ENCODE peak calls at places on chromosomes 11 and 22, in seven cellular contexts. O is esophagus squamous epithelium, D is prostate gland, M is GM23338, L is MCF 10A, K is foreskin fibroblast, P is neural crest cell. B is an unnamed sample.

GRCh38 chr11:2458321-2458720 is 13.5 kb downstream of the KCNQ1 start:
- DNase-seq in O (no peak), D (no peak), M (no peak), L (no peak), K (no peak), P (no peak), B (no peak)

GRCh38 chr11:77512092-77512491 is 38.2 kb upstream of the PAK1 start:
- DNase-seq in O (no peak), D (no peak), M (no peak), L (no peak), K (no peak), P (no peak), B (no peak)

GRCh38 chr22:26416670-26417270 is 12.3 kb upstream of the ASPHD2 start:
- DNase-seq in O (no peak), D (peak; percentile 69), M (peak; percentile 83), L (peak; percentile 78), K (peak; percentile 57), P (no peak), B (peak; percentile 68)

GRCh38 chr11:87361891-87362290 is 324.2 kb downstream of the TMEM135 start:
- DNase-seq in O (no peak), D (no peak), M (no peak), L (no peak), K (no peak), P (no peak), B (no peak)

GRCh38 chr11:45926001-45926401 is 3.5 kb downstream of the LARGE2 start:
- DNase-seq in O (no peak), D (no peak), M (no peak), L (no peak), K (no peak), P (no peak), B (no peak)

GRCh38 chr11:102120437-102120935 is 10.2 kb downstream of the YAP1 start:
- DNase-seq in O (no peak), D (no peak), M (peak; percentile 40), L (peak; percentile 39), K (peak; percentile 47), P (no peak), B (peak; percentile 56)

GRCh38 chr11:103069367-103069766 is 22.6 kb downstream of the DCUN1D5 start:
- DNase-seq in O (no peak), D (no peak), M (no peak), L (no peak), K (no peak), P (no peak), B (no peak)

GRCh38 chr11:88051386-88051785 is 123.9 kb downstream of the RAB38 start:
- DNase-seq in O (no peak), D (no peak), M (no peak), L (peak; percentile 66), K (peak; percentile 24), P (no peak), B (no peak)

GRCh38 chr22:19287889-19288288 is 3.6 kb downstream of the CLTCL1 start:
- DNase-seq in O (no peak), D (no peak), M (no peak), L (peak; percentile 55), K (peak; percentile 64), P (no peak), B (peak; percentile 75)

GRCh38 chr11:47495856-47496217 is 46.9 kb upstream of the RAPSN start:
- DNase-seq in O (no peak), D (no peak), M (no peak), L (no peak), K (no peak), P (no peak), B (no peak)

GRCh38 chr22:37604074-37604473 is 4.6 kb upstream of the GGA1 start:
- DNase-seq in O (no peak), D (no peak), M (no peak), L (no peak), K (no peak), P (no peak), B (no peak)
- TF ChIP-seq CTCF in O (no peak), D (no peak), M (no peak), L (no peak), K (no peak), P (no peak), B (no peak)

GRCh38 chr11:18650859-18651557 is 16.9 kb upstream of the SPTY2D1 start:
- DNase-seq in O (no peak), D (peak; percentile 11), M (peak; percentile 94), L (peak; percentile 71), K (peak; percentile 41), P (peak; percentile 25), B (peak; percentile 40)
- TF ChIP-seq CTCF in O (peak; percentile 75), D (no peak), M (peak; percentile 91), L (peak; percentile 40), K (peak; percentile 72), P (peak; percentile 65), B (peak; percentile 83)

DNA sequence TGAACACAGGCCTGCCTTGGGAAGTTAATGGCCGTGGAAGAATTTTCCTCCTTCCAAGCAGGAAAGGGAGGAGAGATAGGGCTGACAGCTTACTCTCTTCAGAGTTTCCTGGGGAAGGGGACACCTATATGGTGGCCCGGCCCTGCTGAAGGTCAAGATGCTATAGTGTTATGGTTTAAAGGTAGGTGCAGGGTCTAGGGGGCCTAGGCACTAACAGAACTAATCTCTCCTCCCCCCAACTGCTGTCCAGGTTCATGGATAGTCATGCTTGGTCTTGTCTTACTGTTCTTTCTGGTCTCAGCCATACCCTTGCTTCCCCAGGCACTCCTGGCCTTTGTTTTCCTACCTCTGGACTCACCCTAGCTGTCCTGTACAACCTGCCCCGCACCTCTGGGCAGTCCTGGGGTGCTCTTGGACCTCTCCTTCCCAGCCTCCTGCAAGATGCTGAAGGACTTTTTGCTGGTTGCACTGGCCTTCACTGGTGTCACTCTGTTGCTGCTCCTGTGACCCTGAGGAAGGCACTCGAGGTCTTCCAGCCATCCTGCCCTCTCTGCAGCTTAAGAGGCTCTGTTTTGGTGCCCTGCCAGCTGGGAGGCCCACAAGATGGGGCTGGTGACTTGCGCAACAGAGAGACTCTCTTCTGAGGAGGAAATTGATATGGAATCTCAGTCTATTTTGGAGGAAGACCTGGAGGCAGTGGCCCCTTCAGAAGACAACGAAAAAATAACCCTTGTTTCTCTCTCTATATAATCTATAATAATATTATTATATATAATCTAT is 17.9 kb downstream of the SEC14L3 start:
- DNase-seq in O (no peak), D (no peak), M (peak; percentile 48), L (peak; percentile 15), K (no peak), P (no peak), B (no peak)
- TF ChIP-seq CTCF in O (no peak), D (no peak), M (peak; percentile 55), L (no peak), K (no peak), P (peak; percentile 17), B (no peak)

GRCh38 chr11:13152736-13153541 is 124.7 kb upstream of the BMAL1 start:
- DNase-seq in O (no peak), D (no peak), M (peak; percentile 37), L (peak; percentile 60), K (no peak), P (no peak), B (peak; percentile 24)
- TF ChIP-seq CTCF in O (peak; percentile 40), D (peak; percentile 56), M (peak; percentile 68), L (peak; percentile 55), K (peak; percentile 51), P (peak; percentile 66), B (peak; percentile 81)

GRCh38 chr11:895331-896223 is 15.0 kb downstream of the CHID1 start:
- DNase-seq in O (no peak), D (no peak), M (no peak), L (no peak), K (no peak), P (no peak), B (no peak)

GRCh38 chr11:897226-898159 is 13.1 kb downstream of the CHID1 start:
- DNase-seq in O (no peak), D (no peak), M (no peak), L (no peak), K (no peak), P (no peak), B (no peak)

GRCh38 chr11:900545-900944 is 10.1 kb downstream of the CHID1 start:
- DNase-seq in O (no peak), D (no peak), M (no peak), L (no peak), K (no peak), P (no peak), B (no peak)

GRCh38 chr11:899724-900123 is 10.9 kb downstream of the CHID1 start:
- DNase-seq in O (no peak), D (no peak), M (no peak), L (no peak), K (no peak), P (no peak), B (no peak)

GRCh38 chr11:898540-899190 is 11.9 kb downstream of the CHID1 start:
- DNase-seq in O (no peak), D (no peak), M (peak; percentile 49), L (no peak), K (no peak), P (no peak), B (no peak)
- TF ChIP-seq CTCF in O (no peak), D (no peak), M (peak; percentile 68), L (no peak), K (no peak), P (no peak), B (no peak)

GRCh38 chr11:898160-898517 is 12.5 kb downstream of the CHID1 start:
- DNase-seq in O (no peak), D (no peak), M (peak; percentile 62), L (peak; percentile 22), K (peak; percentile 11), P (no peak), B (no peak)
- TF ChIP-seq CTCF in O (peak; percentile 22), D (no peak), M (peak; percentile 61), L (peak; percentile 40), K (peak; percentile 30), P (peak; percentile 44), B (peak; percentile 35)

GRCh38 chr22:25134028-25134427 is 65.6 kb upstream of the CRYBB3 start:
- DNase-seq in O (no peak), D (peak; percentile 94), M (no peak), L (peak; percentile 82), K (no peak), P (no peak), B (no peak)

GRCh38 chr22:25134451-25134850 is 65.2 kb upstream of the CRYBB3 start:
- DNase-seq in O (no peak), D (peak; percentile 67), M (no peak), L (no peak), K (no peak), P (no peak), B (no peak)

GRCh38 chr22:25130462-25130861 is 69.2 kb upstream of the CRYBB3 start:
- DNase-seq in O (no peak), D (no peak), M (no peak), L (no peak), K (no peak), P (no peak), B (no peak)

GRCh38 chr22:25127274-25127673 is 72.4 kb upstream of the CRYBB3 start:
- DNase-seq in O (no peak), D (no peak), M (no peak), L (no peak), K (no peak), P (no peak), B (no peak)

DNA sequence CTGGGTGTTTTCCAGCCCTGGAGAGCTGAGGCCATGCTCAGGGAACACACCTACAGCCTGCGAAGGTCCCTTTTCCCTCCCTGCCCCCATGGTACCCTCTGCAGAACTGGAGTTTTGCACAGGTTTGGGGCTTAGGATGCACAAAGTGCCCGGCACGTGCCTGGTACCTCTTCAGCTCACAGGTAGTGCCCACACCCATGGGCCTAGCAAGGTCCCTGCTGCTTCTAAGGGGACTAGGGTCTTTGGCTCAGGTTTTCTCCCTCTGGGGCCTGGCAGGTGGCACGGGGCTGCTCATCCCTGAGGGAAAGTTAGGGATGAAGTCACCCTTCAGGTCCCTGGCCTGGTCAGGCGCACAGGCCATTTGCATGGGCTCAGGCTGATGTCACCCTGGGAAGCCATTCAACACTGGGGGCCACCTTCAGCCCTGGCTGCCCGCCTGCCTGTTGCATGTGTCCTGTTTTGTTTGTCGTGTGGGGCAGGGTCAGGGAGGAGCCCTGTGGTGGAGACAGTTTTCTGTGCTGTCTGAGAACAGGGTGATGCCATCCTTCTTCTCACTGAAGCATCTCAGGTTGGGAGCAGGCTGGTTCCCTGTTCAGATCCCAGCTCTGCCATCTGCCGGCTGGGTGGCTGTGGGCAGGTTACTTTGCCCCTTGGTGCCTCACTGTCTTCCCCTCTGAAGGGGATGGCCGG is 68.3 kb upstream of the CRYBB3 start:
- DNase-seq in O (no peak), D (no peak), M (no peak), L (no peak), K (no peak), P (no peak), B (no peak)
- TF ChIP-seq CTCF in O (peak; percentile 24), D (no peak), M (no peak), L (no peak), K (no peak), P (no peak), B (no peak)

B was measured in HFFc6.